ENCODE peak calls at places on chromosomes 11 and 22, in five cellular contexts. R is fibroblast of mammary gland, L is fibroblast of pulmonary artery, D is GM12865, G is mammary epithelial cell. M is an unnamed sample.

GRCh38 chr11:112157274-112157766 is 6.6 kb downstream of the IL18 start:
- DNase-seq in D (no peak), R (peak; percentile 99), G (peak; percentile 100), L (peak; percentile 99), M (peak; percentile 99)

GRCh38 chr11:79311461-79311860 is 129.4 kb downstream of the TENM4 start:
- DNase-seq in G (no peak), L (no peak), D (no peak), R (no peak), M (no peak)

GRCh38 chr11:66363805-66364535 is 7.6 kb downstream of the SLC29A2 start:
- DNase-seq in L (peak; percentile 23), D (peak; percentile 68), R (peak; percentile 28), G (no peak), M (no peak)

GRCh38 chr22:21876486-21877176 is 9.2 kb upstream of the MAPK1 start:
- DNase-seq in L (peak; percentile 75), R (peak; percentile 73), G (peak; percentile 70), D (peak; percentile 46), M (peak; percentile 70)

GRCh38 chr22:17194213-17194612 is 25.0 kb downstream of the ADA2 start:
- DNase-seq in L (no peak), D (no peak), R (no peak), G (no peak), M (no peak)

GRCh38 chr22:30212363-30212995 is 34.1 kb downstream of the LIF start:
- DNase-seq in G (peak; percentile 99), R (peak; percentile 98), D (no peak), L (peak; percentile 94), M (peak; percentile 96)

GRCh38 chr11:60919320-60919719 is 4.9 kb upstream of the TMEM132A start:
- DNase-seq in D (no peak), R (no peak), L (no peak), G (peak; percentile 17), M (no peak)

GRCh38 chr11:129888451-129888850 is 6.9 kb downstream of the NFRKB start:
- DNase-seq in L (no peak), R (no peak), D (no peak), G (no peak), M (no peak)

GRCh38 chr11:1296287-1296686 is 13.1 kb downstream of the TOLLIP start:
- DNase-seq in L (no peak), R (no peak), G (no peak), D (no peak), M (no peak)

GRCh38 chr11:8711895-8712442 is 29.4 kb downstream of the RPL27A start:
- DNase-seq in D (no peak), G (no peak), L (no peak), R (no peak), M (no peak)
- H3K4me3 ChIP-seq in D (no peak overlapping the region), G (no peak overlapping the region), L (no peak overlapping the region), R (no peak overlapping the region), M (no peak overlapping the region)

DNA sequence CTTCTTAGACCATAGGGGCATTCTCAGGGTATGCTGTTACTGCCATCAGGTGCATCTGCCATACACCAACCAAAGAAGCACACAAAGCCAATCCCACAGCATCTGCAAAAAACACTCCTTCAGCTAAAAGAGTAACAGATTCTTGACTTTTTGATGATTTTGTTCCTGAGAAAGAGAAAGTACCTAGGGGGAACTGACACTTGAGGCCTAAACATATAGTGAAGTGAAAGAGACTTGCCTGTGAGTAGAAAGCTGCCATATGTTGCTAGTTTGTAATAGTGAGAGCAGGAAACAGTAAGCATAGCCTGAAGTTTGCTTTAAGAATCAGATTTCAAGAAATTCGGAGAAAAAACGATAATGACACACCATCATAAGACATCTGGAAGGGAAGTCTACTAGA is 97.9 kb upstream of the CTSC start:
- DNase-seq in L (no peak), D (peak; percentile 88), G (no peak), R (no peak), M (no peak)
- TF ChIP-seq CTCF in L (no peak), D (no peak), G (no peak), R (no peak), M (no peak)

GRCh38 chr11:115303304-115303703 is 200.9 kb downstream of the CADM1 start:
- DNase-seq in D (no peak), L (no peak), R (no peak), G (no peak), M (peak; percentile 37)
- H3K4me3 ChIP-seq in D (no peak overlapping the region), L (no peak overlapping the region), R (no peak overlapping the region), G (no peak overlapping the region), M (no peak overlapping the region)

GRCh38 chr11:46391578-46392420 is at the start of gene CHRM4:
- DNase-seq in R (peak; percentile 11), D (no peak), L (peak; percentile 34), G (peak; percentile 26), M (peak; percentile 64)
- TF ChIP-seq CTCF in R (no peak), D (peak; percentile 9), L (peak; percentile 20), G (no peak), M (peak; percentile 46)

GRCh38 chr11:85540181-85540580 is 87.0 kb downstream of the DLG2 start:
- DNase-seq in D (no peak), L (no peak), R (no peak), G (no peak), M (no peak)
- H3K4me3 ChIP-seq in D (no peak overlapping the region), L (no peak overlapping the region), R (no peak overlapping the region), G (no peak overlapping the region), M (no peak overlapping the region)

GRCh38 chr11:95487391-95487790 is 256.4 kb upstream of the SESN3 start:
- DNase-seq in R (no peak), L (no peak), G (peak; percentile 73), D (peak; percentile 91), M (no peak)
- TF ChIP-seq CTCF in R (no peak), L (no peak), G (no peak), D (no peak), M (no peak)

M was measured in fibroblast of villous mesenchyme.